ENCODE peak calls at places on chromosomes 12 and 14, in five cellular contexts. One of them, this sample, is unnamed.

GRCh38 chr12:56488041-56488955 is at the start of gene GLS2:
- DNase-seq in PC-3: peak; percentile 84
- DNase-seq in neuronal stem cell: peak; percentile 58
- DNase-seq in aorta: peak; percentile 81
- DNase-seq in effector memory CD4-positive, alpha-beta T cell: peak; percentile 45
- DNase-seq in this sample: no peak

GRCh38 chr14:100708349-100709217 is 18.1 kb upstream of the DLK1 start:
- DNase-seq in neuronal stem cell: no peak
- DNase-seq in effector memory CD4-positive, alpha-beta T cell: no peak
- DNase-seq in PC-3: peak; percentile 84
- DNase-seq in aorta: no peak
- DNase-seq in this sample: no peak

GRCh38 chr12:62215506-62215905 is 44.7 kb upstream of the USP15 start:
- DNase-seq in aorta: no peak
- DNase-seq in effector memory CD4-positive, alpha-beta T cell: no peak
- DNase-seq in neuronal stem cell: no peak
- DNase-seq in PC-3: peak; percentile 78
- DNase-seq in this sample: no peak

GRCh38 chr12:53551889-53552291 is 44.6 kb upstream of the NPFF start:
- DNase-seq in effector memory CD4-positive, alpha-beta T cell: no peak
- DNase-seq in neuronal stem cell: no peak
- DNase-seq in PC-3: no peak
- DNase-seq in aorta: no peak
- DNase-seq in this sample: no peak

GRCh38 chr14:45698462-45699134 is 445.6 kb upstream of the MIS18BP1 start:
- DNase-seq in PC-3: no peak
- DNase-seq in aorta: no peak
- DNase-seq in effector memory CD4-positive, alpha-beta T cell: no peak
- DNase-seq in neuronal stem cell: no peak
- DNase-seq in this sample: no peak

GRCh38 chr12:116881325-116881866 is at the start of gene HRK:
- DNase-seq in effector memory CD4-positive, alpha-beta T cell: no peak
- DNase-seq in aorta: no peak
- DNase-seq in neuronal stem cell: no peak
- DNase-seq in PC-3: no peak
- DNase-seq in this sample: no peak

GRCh38 chr12:3101309-3102022 is 24.3 kb downstream of the TSPAN9 start:
- DNase-seq in effector memory CD4-positive, alpha-beta T cell: no peak
- DNase-seq in PC-3: peak; percentile 60
- DNase-seq in neuronal stem cell: no peak
- DNase-seq in aorta: no peak
- DNase-seq in this sample: no peak

GRCh38 chr12:3447318-3447717 is 43.7 kb upstream of the PRMT8 start:
- DNase-seq in neuronal stem cell: no peak
- DNase-seq in aorta: no peak
- DNase-seq in PC-3: no peak
- DNase-seq in effector memory CD4-positive, alpha-beta T cell: no peak
- DNase-seq in this sample: no peak

GRCh38 chr14:97107760-97108159 is 310.6 kb downstream of the VRK1 start:
- DNase-seq in effector memory CD4-positive, alpha-beta T cell: no peak
- DNase-seq in PC-3: peak; percentile 73
- DNase-seq in neuronal stem cell: no peak
- DNase-seq in aorta: no peak
- DNase-seq in this sample: no peak

GRCh38 chr14:82720931-82721330 is 1187.3 kb upstream of the SEL1L start:
- DNase-seq in PC-3: no peak
- DNase-seq in effector memory CD4-positive, alpha-beta T cell: no peak
- DNase-seq in aorta: no peak
- DNase-seq in neuronal stem cell: no peak
- DNase-seq in this sample: no peak

GRCh38 chr12:87332987-87333761 is 696.0 kb downstream of the C12orf50 start:
- DNase-seq in neuronal stem cell: no peak
- DNase-seq in effector memory CD4-positive, alpha-beta T cell: no peak
- DNase-seq in aorta: no peak
- DNase-seq in PC-3: no peak
- DNase-seq in this sample: no peak

GRCh38 chr12:118035194-118036041 is 18.9 kb downstream of the RFC5 start:
- DNase-seq in aorta: no peak
- DNase-seq in PC-3: peak; percentile 50
- DNase-seq in neuronal stem cell: no peak
- DNase-seq in effector memory CD4-positive, alpha-beta T cell: no peak
- DNase-seq in this sample: no peak

GRCh38 chr14:103385994-103386491 is 828 bp downstream of the MARK3 start:
- DNase-seq in PC-3: peak; percentile 17
- DNase-seq in aorta: peak; percentile 59
- DNase-seq in neuronal stem cell: no peak
- DNase-seq in effector memory CD4-positive, alpha-beta T cell: no peak
- DNase-seq in this sample: no peak

GRCh38 chr12:108482717-108483212 is 32.3 kb upstream of the FICD start:
- DNase-seq in neuronal stem cell: no peak
- DNase-seq in PC-3: peak; percentile 91
- DNase-seq in effector memory CD4-positive, alpha-beta T cell: no peak
- DNase-seq in aorta: no peak
- DNase-seq in this sample: no peak

GRCh38 chr12:59084758-59085383 is 164.6 kb upstream of the LRIG3 start:
- DNase-seq in effector memory CD4-positive, alpha-beta T cell: no peak
- DNase-seq in PC-3: no peak
- DNase-seq in aorta: no peak
- DNase-seq in neuronal stem cell: no peak
- DNase-seq in this sample: no peak

GRCh38 chr12:94621662-94622359 is 28.5 kb downstream of the TMCC3 start:
- DNase-seq in effector memory CD4-positive, alpha-beta T cell: no peak
- DNase-seq in neuronal stem cell: no peak
- DNase-seq in aorta: no peak
- DNase-seq in PC-3: peak; percentile 84
- DNase-seq in this sample: no peak

GRCh38 chr14:99273025-99273723 is 1.2 kb upstream of the BCL11B start:
- DNase-seq in aorta: no peak
- DNase-seq in neuronal stem cell: no peak
- DNase-seq in PC-3: no peak
- DNase-seq in effector memory CD4-positive, alpha-beta T cell: no peak
- DNase-seq in this sample: no peak

GRCh38 chr12:3179731-3180130 is 102.6 kb downstream of the TSPAN9 start:
- DNase-seq in PC-3: no peak
- DNase-seq in effector memory CD4-positive, alpha-beta T cell: no peak
- DNase-seq in aorta: no peak
- DNase-seq in neuronal stem cell: no peak
- DNase-seq in this sample: no peak

GRCh38 chr12:102427542-102427923 is 52.8 kb downstream of the IGF1 start:
- DNase-seq in neuronal stem cell: no peak
- DNase-seq in effector memory CD4-positive, alpha-beta T cell: no peak
- DNase-seq in PC-3: no peak
- DNase-seq in aorta: peak; percentile 61
- DNase-seq in this sample: no peak

GRCh38 chr12:52243264-52243773 is 10.3 kb downstream of the KRT7 start:
- DNase-seq in aorta: no peak
- DNase-seq in PC-3: peak; percentile 91
- DNase-seq in effector memory CD4-positive, alpha-beta T cell: no peak
- DNase-seq in neuronal stem cell: no peak
- DNase-seq in this sample: no peak

DNA sequence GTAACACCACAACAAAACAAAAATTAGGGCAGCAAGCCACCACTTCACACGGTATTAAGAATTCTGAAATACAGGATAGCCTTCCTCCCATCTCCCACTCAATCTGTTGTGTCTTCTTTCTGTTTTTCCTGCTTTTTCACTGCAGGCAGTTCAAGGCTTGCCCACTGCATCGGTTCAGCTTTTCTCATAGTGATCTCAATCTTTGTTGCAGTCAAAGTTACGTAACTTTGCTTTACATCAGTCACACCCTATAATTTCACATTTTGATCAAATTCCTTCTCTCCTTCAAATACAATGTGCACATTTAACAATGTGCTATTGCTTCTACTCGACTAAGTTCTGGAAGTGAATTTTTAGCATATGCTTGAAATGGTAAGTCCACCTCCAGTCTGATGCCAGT is 217.7 kb downstream of the EFCAB11 start:
- DNase-seq in neuronal stem cell: no peak
- DNase-seq in PC-3: no peak
- DNase-seq in aorta: no peak
- DNase-seq in effector memory CD4-positive, alpha-beta T cell: no peak
- DNase-seq in this sample: no peak
- H3K4me1 ChIP-seq in neuronal stem cell: no peaks in the 10 kb centered on the region
- H3K4me1 ChIP-seq in PC-3: peaks cover 6% of the 10 kb centered on the region
- H3K4me1 ChIP-seq in aorta: no peaks in the 10 kb centered on the region
- H3K4me1 ChIP-seq in effector memory CD4-positive, alpha-beta T cell: no peaks in the 10 kb centered on the region
- H3K4me1 ChIP-seq in this sample: peaks cover 23% of the 10 kb centered on the region

DNA sequence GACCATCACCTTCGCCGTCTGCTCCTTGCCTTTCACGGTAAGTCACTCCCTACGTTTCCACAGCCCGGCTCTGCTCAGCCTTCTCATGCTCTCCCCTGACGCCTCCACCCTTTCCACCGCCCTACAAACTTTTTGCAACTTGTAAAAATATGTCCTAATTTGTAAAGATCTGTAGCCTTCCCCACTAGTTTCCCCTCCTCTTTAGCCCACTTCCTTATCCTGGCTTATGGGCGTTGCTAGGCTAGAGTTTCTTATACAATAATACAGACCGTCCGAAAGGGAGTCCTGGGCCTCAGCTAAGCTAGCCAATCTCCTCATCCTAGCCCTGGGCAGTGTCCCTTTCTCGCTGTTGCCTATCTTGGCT is 1.2 kb downstream of the PTGER2 start:
- DNase-seq in aorta: no peak
- DNase-seq in effector memory CD4-positive, alpha-beta T cell: no peak
- DNase-seq in PC-3: no peak
- DNase-seq in neuronal stem cell: no peak
- DNase-seq in this sample: no peak
- H3K4me3 ChIP-seq in aorta: no peak overlapping the region
- H3K4me3 ChIP-seq in effector memory CD4-positive, alpha-beta T cell: peak overlapping the region; percentile 90
- H3K4me3 ChIP-seq in PC-3: no peak overlapping the region
- H3K4me3 ChIP-seq in neuronal stem cell: peak overlapping the region; percentile 79
- H3K4me3 ChIP-seq in this sample: peak overlapping the region; percentile 33

DNA sequence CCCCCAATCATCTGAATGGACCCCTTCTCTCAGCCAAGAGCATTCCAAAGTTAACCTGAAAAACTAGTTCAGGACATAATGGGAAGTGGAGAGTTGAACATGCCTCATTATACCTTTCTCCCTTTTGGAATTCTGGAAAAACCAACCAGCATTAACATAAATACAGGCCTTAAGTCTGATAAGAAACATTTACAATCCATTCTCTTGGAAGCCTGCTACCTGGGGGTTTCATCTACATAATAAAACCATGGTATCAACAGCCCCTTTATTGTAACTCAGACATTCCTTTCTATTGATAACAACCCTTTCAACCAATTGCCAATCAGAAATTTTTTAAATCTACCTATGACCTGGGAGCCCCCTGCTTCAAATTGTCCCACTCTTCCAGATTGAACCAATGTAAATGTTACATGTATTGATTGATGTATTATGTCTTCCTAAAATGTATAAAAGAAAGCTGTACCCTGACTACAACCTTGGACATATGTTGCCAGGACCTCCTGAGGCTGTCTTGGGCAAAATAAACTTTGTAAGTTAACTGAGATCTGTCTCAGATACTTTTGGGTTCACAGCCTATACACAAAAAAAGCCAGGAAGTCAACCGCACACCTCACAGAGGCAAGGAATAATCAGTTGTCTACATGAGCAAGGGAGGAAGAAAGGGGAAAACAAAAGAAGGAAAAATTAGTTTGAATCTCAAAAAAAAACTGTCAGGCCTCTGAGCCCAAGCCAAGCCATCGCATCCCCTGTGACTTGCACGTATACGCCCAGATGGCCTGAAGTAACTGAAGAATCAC is 17.6 kb upstream of the SSTR1 start:
- DNase-seq in neuronal stem cell: no peak
- DNase-seq in aorta: no peak
- DNase-seq in effector memory CD4-positive, alpha-beta T cell: no peak
- DNase-seq in PC-3: no peak
- DNase-seq in this sample: no peak
- H3K4me1 ChIP-seq in neuronal stem cell: no peaks in the 10 kb centered on the region
- H3K4me1 ChIP-seq in aorta: no peaks in the 10 kb centered on the region
- H3K4me1 ChIP-seq in effector memory CD4-positive, alpha-beta T cell: no peaks in the 10 kb centered on the region
- H3K4me1 ChIP-seq in PC-3: no peaks in the 10 kb centered on the region
- H3K4me1 ChIP-seq in this sample: no peaks in the 10 kb centered on the region

DNA sequence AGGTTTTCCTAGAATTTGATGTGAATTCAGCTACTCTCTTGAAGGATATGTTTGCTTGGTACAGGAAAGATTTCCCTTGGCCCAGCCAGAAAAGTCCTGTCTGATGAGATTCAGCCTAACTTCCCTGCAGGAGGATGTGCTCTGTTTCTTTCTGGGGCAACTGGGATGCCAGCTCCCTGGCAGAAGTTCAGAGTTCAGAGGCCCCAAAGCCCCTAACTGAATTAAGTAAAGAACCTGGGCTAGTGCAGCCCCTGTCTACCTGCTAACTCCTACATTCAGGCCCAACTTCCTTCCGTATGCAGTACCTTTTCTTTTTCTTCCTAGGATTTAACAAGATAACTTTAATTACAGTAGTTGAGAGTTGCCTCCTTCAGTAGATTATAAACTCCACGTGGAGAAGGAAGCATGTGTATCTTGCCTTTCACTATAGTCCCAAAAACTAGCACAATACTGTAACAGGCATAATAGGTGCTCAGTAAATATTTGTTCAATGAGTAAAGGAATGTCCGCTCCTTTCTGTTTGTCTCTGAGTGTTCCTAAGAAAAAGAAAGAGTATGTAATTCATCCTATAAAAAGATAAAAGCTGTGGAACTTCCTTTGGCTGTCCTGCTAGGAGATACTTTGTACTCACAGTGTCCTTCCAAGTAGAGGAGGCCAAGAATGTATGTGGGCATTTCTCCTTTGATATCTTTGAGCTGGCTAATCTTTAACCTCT is 141.0 kb downstream of the SLC8A3 start:
- DNase-seq in effector memory CD4-positive, alpha-beta T cell: no peak
- DNase-seq in neuronal stem cell: no peak
- DNase-seq in aorta: no peak
- DNase-seq in PC-3: peak; percentile 70
- DNase-seq in this sample: no peak
- H3K4me3 ChIP-seq in effector memory CD4-positive, alpha-beta T cell: no peak overlapping the region
- H3K4me3 ChIP-seq in neuronal stem cell: no peak overlapping the region
- H3K4me3 ChIP-seq in aorta: no peak overlapping the region
- H3K4me3 ChIP-seq in PC-3: no peak overlapping the region
- H3K4me3 ChIP-seq in this sample: no peak overlapping the region